ENCODE peak calls at places on chromosome 16, in five cellular contexts. D, V, P, X and K are unnamed samples.

GRCh38 chr16:50067290-50067853 is 1.6 kb downstream of the HEATR3 start:
- DNase-seq in D (no peak), V (peak; percentile 50), P (no peak), X (peak; percentile 13), K (peak; percentile 58)

GRCh38 chr16:30187971-30188561 is 4.7 kb downstream of the CORO1A start:
- DNase-seq in D (no peak), V (no peak), P (no peak), X (no peak), K (no peak)

GRCh38 chr16:22321340-22322001 is 24.3 kb downstream of the POLR3E start:
- DNase-seq in D (peak; percentile 86), V (peak; percentile 85), P (peak; percentile 75), X (peak; percentile 58), K (peak; percentile 73)

GRCh38 chr16:27245276-27246231 is 23.0 kb downstream of the NSMCE1 start:
- DNase-seq in D (peak; percentile 89), V (peak; percentile 48), P (no peak), X (peak; percentile 46), K (peak; percentile 57)

GRCh38 chr16:47987136-47987535 is 168.7 kb downstream of the ABCC12 start:
- DNase-seq in D (no peak), V (no peak), P (no peak), X (no peak), K (no peak)

GRCh38 chr16:26569793-26570192 is 496.9 kb upstream of the C16orf82 start:
- DNase-seq in D (no peak), V (peak; percentile 32), P (no peak), X (no peak), K (no peak)

GRCh38 chr16:55911616-55912015 is 36.4 kb upstream of the CES5A start:
- DNase-seq in D (no peak), V (no peak), P (no peak), X (no peak), K (no peak)

GRCh38 chr16:64657316-64658011 is 464.4 kb downstream of the CDH11 start:
- DNase-seq in D (no peak), V (no peak), P (no peak), X (no peak), K (no peak)

GRCh38 chr16:75251280-75252048 is at the start of gene BCAR1:
- DNase-seq in D (peak; percentile 94), V (peak; percentile 93), P (peak; percentile 79), X (peak; percentile 86), K (peak; percentile 90)

GRCh38 chr16:58110590-58111330 is 18.4 kb downstream of the CFAP20 start:
- DNase-seq in D (no peak), V (no peak), P (no peak), X (no peak), K (no peak)

GRCh38 chr16:23595951-23596720 is at the start of gene NDUFAB1:
- DNase-seq in D (peak; percentile 92), V (peak; percentile 95), P (peak; percentile 86), X (peak; percentile 80), K (peak; percentile 93)
- TF ChIP-seq POLR2A in D (no peak), V (no peak), P (no peak), X (no peak), K (peak; percentile 57)

GRCh38 chr16:1983544-1984346 is at the start of gene GFER:
- DNase-seq in D (peak; percentile 94), V (peak; percentile 91), P (no peak), X (peak; percentile 72), K (peak; percentile 95)
- TF ChIP-seq POLR2A in D (no peak), V (no peak), P (no peak), X (peak; percentile 24), K (peak; percentile 72)

GRCh38 chr16:67969286-67970039 is 1.0 kb upstream of the SLC12A4 start:
- DNase-seq in D (no peak), V (no peak), P (no peak), X (no peak), K (peak; percentile 78)

GRCh38 chr16:67967956-67968439 is 439 bp downstream of the SLC12A4 start:
- DNase-seq in D (no peak), V (no peak), P (no peak), X (peak; percentile 55), K (peak; percentile 80)

GRCh38 chr16:67967183-67967955 is 1.1 kb downstream of the SLC12A4 start:
- DNase-seq in D (no peak), V (no peak), P (no peak), X (no peak), K (peak; percentile 56)

GRCh38 chr16:67966549-67967182 is 1.8 kb downstream of the SLC12A4 start:
- DNase-seq in D (no peak), V (peak; percentile 58), P (no peak), X (no peak), K (peak; percentile 38)

GRCh38 chr16:67968440-67969285 is at the start of gene SLC12A4:
- DNase-seq in D (peak; percentile 94), V (peak; percentile 84), P (peak; percentile 76), X (peak; percentile 85), K (peak; percentile 88)
- TF ChIP-seq POLR2A in D (peak; percentile 59), V (peak; percentile 56), P (no peak), X (peak; percentile 93), K (peak; percentile 49)

GRCh38 chr16:89537549-89537925 is 22.9 kb upstream of the RPL13 start:
- DNase-seq in D (no peak), V (no peak), P (no peak), X (no peak), K (no peak)
- TF ChIP-seq POLR2A in D (no peak), V (no peak), P (no peak), X (no peak), K (no peak)

DNA sequence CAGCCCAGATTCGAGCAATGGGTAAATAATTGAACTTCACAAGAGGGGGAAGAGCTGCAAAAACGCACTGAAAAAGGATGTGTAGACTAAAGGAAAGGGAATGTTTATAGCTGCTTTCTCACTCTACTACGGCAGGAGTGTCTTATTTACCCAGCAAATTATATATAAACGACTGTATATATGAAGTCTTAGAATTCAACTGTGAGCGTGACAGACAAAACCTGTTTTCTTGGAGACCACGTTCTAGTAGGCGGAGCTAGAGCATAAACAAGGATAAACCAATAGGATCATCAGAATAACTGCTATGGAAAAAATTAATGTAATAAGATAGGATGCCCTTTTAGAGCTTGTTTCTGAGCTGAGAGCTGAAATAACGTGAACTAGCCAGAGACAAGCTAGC is 394.6 kb upstream of the MON1B start:
- DNase-seq in D (no peak), V (no peak), P (no peak), X (no peak), K (no peak)
- TF ChIP-seq POLR2A in D (no peak), V (no peak), P (no peak), X (no peak), K (no peak)

DNA sequence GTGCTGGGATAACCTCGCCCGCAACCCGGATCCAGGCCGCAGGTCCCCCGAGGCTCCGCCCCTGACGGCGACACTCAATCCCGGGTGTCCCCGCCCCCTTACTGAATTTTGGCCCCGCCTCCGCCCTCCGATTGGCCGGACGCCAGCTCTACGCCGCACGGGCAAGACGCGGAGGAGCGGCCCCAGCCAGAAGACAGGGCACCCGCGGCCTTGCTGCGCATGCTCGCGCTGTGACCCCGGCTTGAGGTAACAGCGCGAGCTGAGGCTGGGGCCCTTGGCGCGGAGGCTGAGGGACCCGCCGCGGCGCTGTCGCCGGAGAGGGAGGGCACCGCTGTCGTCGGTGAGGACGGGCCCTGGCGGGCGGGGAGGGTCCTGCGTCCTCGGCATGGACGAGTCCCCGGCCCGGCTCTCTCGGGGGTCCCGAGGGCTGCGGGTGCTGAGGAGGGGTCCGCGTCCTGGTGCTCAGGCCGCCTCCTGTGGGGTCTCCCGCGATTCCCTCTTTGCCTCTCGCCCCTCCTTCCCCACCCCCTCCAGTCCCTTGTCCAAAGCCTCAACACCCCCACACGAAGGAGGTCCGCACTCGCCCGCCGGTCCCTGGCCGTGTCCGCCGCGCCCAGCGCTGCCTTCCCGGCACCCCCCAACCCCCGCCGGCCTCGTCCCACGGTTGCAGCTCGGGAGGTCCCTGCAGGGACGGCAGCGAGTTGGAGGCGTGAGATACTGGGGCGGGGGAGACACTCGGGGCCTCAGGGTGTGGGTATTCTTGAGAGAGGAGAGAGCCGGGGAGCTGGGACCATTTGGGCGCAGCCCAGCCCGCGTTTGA is at the start of gene FLYWCH2:
- DNase-seq in D (peak; percentile 99), V (peak; percentile 98), P (peak; percentile 99), X (peak; percentile 96), K (peak; percentile 97)
- TF ChIP-seq POLR2A in D (peak; percentile 14), V (peak; percentile 15), P (peak; percentile 64), X (peak; percentile 54), K (peak; percentile 49)

DNA sequence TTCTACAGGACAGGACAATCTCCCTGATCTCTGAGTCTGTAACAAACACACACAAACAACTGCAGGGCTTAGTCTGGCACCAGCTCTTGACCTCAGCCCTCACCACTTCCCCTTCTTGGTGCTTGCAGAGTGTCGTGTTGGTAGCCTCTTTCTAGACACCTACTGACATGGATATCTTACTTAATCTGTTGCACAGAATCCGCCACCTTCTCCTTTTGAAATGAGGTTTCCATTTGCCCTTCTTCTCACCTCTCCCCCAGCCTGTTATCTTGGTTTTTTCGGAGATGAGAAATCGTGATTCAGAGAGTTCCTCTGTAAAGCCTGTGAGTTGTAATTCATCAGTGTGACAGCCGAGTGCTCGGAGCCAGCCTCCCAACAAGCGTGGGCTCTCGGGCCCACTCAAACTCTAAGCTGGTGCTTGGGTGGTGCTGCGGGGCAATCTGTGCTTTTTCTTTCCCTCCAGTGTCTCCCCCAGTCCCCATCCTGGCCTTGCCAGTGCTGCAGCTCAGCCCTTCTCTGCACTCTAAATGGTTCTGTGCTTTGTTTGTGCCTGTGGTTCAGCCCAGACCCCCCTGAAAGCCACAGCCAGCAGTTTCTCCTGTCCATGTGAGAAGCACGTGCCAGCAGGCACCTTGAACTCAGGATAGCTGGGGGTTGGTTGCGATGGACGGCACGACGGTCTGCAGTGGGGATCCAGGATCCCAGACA is 28.1 kb downstream of the KIAA0513 start:
- DNase-seq in D (no peak), V (peak; percentile 62), P (peak; percentile 64), X (no peak), K (peak; percentile 64)
- TF ChIP-seq POLR2A in D (no peak), V (no peak), P (no peak), X (no peak), K (no peak)